ENCODE peak calls at places on chromosomes 16 and 17, in four cellular contexts. M is neural crest cell, E is fibroblast of lung, V is AG09319. K is an unnamed sample.
A peak's percentile ranks its signal among the peaks of the same experiment; 100 is the strongest.

GRCh38 chr16:85611455-85612190 is 1.5 kb upstream of the GSE1 start:
- DNase-seq in M (no peak), E (peak; percentile 76), V (peak; percentile 63), K (peak; percentile 75)

GRCh38 chr17:80891096-80892018 is 100.3 kb upstream of the CHMP6 start:
- DNase-seq in E (peak; percentile 98), V (peak; percentile 5), M (no peak), K (no peak)

GRCh38 chr17:17515921-17516295 is 19.7 kb upstream of the RASD1 start:
- DNase-seq in M (no peak), E (peak; percentile 84), V (no peak), K (no peak)

GRCh38 chr16:23907903-23908302 is 72.1 kb downstream of the PRKCB start:
- DNase-seq in M (no peak), E (no peak), V (no peak), K (no peak)

GRCh38 chr17:72222971-72223370 is 102.2 kb downstream of the SOX9 start:
- DNase-seq in E (no peak), V (no peak), M (no peak), K (no peak)

GRCh38 chr16:17469011-17469741 is 1.6 kb downstream of the XYLT1 start:
- DNase-seq in V (peak; percentile 35), M (no peak), E (peak; percentile 78), K (no peak)

GRCh38 chr16:57413301-57413730 is 8.7 kb downstream of the CCL17 start:
- DNase-seq in V (no peak), E (no peak), M (no peak), K (no peak)

GRCh38 chr16:83940630-83941378 is 12.2 kb upstream of the OSGIN1 start:
- DNase-seq in E (no peak), V (no peak), M (no peak), K (no peak)

GRCh38 chr16:1941162-1941923 is 1.7 kb downstream of the MSRB1 start:
- DNase-seq in M (no peak), E (peak; percentile 96), V (no peak), K (no peak)

GRCh38 chr17:12973496-12974318 is 44.1 kb downstream of the ELAC2 start:
- DNase-seq in V (no peak), E (peak; percentile 18), M (peak; percentile 16), K (peak; percentile 67)

GRCh38 chr16:72939247-72939646 is 108.7 kb downstream of the ZFHX3 start:
- DNase-seq in E (peak; percentile 42), M (no peak), V (no peak), K (no peak)

GRCh38 chr17:32525116-32525515 is 38.3 kb downstream of the CDK5R1 start:
- DNase-seq in M (no peak), E (peak; percentile 79), V (no peak), K (no peak)

GRCh38 chr17:64940055-64940454 is 20.8 kb upstream of the LRRC37A3 start:
- DNase-seq in V (no peak), M (no peak), E (no peak), K (no peak)

GRCh38 chr16:82459580-82460256 is 167.1 kb upstream of the CDH13 start:
- DNase-seq in M (no peak), V (no peak), E (no peak), K (no peak)

GRCh38 chr16:82456683-82457082 is 170.1 kb upstream of the CDH13 start:
- DNase-seq in M (peak; percentile 57), E (peak; percentile 47), V (peak; percentile 14), K (peak; percentile 75)

GRCh38 chr16:82464192-82464591 is 162.6 kb upstream of the CDH13 start:
- DNase-seq in M (no peak), V (no peak), E (no peak), K (no peak)

DNA sequence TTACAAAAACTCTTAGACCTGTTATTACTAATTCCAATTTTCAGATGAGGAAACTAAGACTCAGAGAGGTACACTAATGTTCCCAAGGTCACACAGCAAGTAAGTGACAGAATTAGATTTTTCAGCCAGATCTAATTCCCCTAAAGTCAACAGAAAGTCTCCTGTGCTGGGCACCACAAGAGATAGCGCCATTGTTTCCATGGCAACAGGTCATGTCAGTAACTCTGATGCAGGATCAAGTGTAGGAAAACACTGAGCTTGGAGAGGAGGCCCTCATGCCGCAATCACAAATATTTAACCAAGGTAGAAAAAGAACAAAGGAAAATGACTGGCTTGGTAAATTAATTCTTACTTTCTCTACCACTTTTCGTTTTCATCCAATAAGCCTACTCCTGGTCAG is 166.0 kb upstream of the CDH13 start:
- DNase-seq in E (no peak), M (no peak), V (no peak), K (no peak)
- TF ChIP-seq CTCF in E (no peak), M (no peak), V (no peak), K (no peak)

DNA sequence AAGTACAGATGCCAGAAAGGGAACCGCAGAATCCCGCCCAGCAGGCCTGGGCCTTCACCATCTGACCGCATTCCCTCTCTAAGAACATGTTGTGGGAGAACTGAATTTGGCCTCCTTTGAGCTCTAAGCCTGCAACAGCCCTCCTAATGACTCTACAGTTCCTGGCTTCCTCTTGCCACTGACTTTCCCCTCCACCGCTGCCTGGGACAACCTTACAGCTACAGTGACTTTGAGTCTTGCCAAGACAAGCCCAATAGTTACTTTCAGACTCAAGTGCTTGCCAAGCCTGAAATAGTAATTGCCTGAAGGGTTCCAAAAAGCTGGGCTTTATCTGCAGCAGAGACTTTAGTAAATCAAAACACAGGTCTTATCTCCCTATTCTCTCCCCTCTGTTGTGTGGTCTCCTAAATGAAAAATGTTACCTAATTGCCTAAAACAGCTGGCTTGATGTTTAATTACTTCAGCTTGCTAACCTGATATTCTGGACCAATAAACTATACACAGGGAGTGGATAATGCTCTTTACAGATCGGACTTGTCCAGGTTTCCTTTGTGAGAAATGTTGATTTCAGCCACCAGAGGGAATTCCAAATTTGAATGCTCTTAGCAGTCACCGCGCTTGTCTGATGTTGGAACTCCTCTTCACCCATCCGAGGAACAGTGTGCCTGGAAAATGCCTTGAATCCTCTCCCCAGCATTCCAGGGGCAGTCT is 85.1 kb upstream of the TBX2 start:
- DNase-seq in E (peak; percentile 91), M (no peak), V (no peak), K (no peak)
- TF ChIP-seq CTCF in E (peak; percentile 41), M (peak; percentile 28), V (peak; percentile 26), K (no peak)

GRCh38 chr17:76458580-76459490 is 5.9 kb upstream of the UBE2O start:
- DNase-seq in V (no peak), M (peak; percentile 45), E (peak; percentile 37), K (peak; percentile 64)
- TF ChIP-seq CTCF in V (peak; percentile 59), M (peak; percentile 48), E (peak; percentile 65), K (peak; percentile 36)

DNA sequence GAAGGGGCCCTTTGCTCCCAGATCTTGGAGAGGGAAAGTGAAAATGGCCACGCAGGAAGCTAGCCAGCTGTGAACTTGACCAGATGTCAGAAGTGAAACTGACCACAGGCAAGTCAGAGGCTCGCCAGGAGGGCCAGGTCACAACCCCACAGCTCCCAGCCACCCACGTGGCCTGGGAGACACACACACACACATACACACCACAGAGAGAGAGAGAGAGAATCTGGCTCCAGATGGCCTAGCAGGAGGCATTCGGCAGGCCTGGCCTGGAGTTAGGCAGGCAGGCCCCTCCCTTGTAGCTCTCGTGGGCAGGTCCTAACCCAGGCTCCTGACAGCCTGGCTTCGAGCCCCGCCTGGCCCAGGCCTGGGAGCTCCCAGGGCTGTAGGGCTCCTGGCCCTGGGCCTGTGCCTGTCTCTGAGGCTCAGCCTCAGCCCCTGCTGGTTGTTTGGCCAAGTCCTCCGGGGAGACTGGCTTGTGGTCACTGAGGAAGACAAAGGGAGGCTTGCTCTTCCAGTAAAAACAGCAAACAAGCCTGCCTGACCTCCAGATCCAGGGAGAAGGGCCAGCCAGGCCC is 20.2 kb downstream of the NGFR start:
- DNase-seq in M (peak; percentile 51), E (peak; percentile 95), V (peak; percentile 97), K (peak; percentile 68)
- TF ChIP-seq CTCF in M (no peak), E (peak; percentile 37), V (peak; percentile 24), K (no peak)

GRCh38 chr17:47316316-47316715 is 7.4 kb upstream of the EFCAB13 start:
- DNase-seq in E (peak; percentile 62), M (no peak), V (no peak), K (no peak)

GRCh38 chr17:47315451-47316266 is 8.1 kb upstream of the EFCAB13 start:
- DNase-seq in M (no peak), V (no peak), E (peak; percentile 86), K (peak; percentile 24)

GRCh38 chr17:47320879-47321502 is 2.8 kb upstream of the EFCAB13 start:
- DNase-seq in M (no peak), V (no peak), E (no peak), K (no peak)

GRCh38 chr17:47317119-47317518 is 6.6 kb upstream of the EFCAB13 start:
- DNase-seq in E (peak; percentile 70), V (no peak), M (no peak), K (no peak)

DNA sequence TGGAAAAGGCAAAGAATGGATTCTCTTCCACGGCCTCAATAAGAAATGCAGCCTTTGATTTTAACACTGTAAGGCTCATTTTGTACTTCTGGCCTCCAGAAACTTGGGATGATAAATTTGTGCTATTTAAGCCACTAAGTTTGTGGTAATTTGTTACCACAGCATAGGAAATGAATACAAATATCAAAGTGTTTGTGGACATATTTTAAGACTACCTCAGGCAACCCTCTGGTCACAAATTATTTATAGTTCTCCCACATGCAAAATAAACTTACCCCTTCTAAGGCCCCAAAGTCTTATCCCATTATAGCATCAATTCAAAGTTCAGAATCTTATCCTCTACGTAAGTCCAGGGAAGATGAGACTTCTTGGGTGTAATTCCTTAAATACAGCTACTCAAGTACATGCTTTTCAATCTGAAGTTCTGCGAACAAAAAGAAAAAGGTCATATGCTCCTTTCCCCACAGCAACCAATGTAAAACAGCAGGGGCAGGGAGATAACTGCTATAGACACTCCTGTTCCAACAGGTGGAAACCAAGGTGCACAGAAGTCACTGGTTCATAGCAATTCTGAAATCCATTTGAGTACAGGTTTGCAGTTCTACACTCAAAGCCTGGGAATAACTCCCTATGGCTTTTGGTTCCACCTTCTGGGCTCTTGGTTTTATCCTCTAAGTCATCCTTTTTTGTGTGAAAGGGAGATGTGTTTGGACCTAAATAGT is 5.4 kb upstream of the EFCAB13 start:
- DNase-seq in E (no peak), V (no peak), M (no peak), K (no peak)
- TF ChIP-seq CTCF in E (no peak), V (no peak), M (no peak), K (no peak)

GRCh38 chr17:3735515-3735914 is 11.8 kb downstream of the HASPIN start:
- DNase-seq in M (no peak), E (no peak), V (no peak), K (no peak)

GRCh38 chr17:3738562-3739295 is 15.0 kb downstream of the HASPIN start:
- DNase-seq in V (no peak), E (peak; percentile 37), M (no peak), K (peak; percentile 27)

GRCh38 chr17:3739422-3740124 is 15.9 kb downstream of the HASPIN start:
- DNase-seq in E (no peak), M (no peak), V (no peak), K (no peak)

GRCh38 chr17:3744032-3744431 is 20.3 kb downstream of the HASPIN start:
- DNase-seq in M (no peak), V (no peak), E (peak; percentile 40), K (no peak)

DNA sequence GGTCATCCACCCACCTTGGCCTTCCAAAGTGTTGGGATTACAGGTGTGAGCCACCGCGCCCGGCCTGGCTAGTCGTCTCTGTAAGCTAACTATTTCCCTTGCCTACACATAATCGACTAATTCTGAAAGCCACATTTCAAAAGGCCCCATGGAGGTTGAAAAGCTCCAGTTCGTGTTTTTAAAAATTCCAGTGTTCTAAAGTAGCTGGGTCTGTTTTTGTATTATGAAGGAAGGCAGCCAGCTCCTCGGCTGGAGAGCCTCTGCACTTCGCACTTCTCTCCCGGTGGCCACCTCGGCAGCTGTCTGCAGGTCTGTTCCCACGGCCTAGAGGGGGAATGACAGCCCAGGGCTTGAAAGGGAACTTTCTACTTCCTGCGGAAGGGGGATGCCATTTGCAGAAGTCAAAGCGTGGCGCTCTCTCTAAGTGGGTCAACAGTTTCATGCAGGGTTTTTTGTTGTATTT is 16.9 kb downstream of the HASPIN start:
- DNase-seq in M (no peak), E (no peak), V (no peak), K (no peak)
- TF ChIP-seq CTCF in M (no peak), E (no peak), V (no peak), K (no peak)

K was measured in nephron progenitor cell.